ENCODE peak calls at places on chromosomes 13 and 19, in eight cellular contexts. M is vagina, D is GM12878, W is HCT116, A is suprapubic skin, E is GM12891, V is spleen, F is HL-60. Q is an unnamed sample.

GRCh38 chr13:106858910-106859309 is 291.0 kb upstream of the ARGLU1 start:
- DNase-seq in M (no peak), D (no peak), W (no peak), A (no peak), E (no peak), V (no peak), F (no peak), Q (no peak)

GRCh38 chr13:37923236-37923635 is 53.7 kb upstream of the TRPC4 start:
- DNase-seq in M (no peak), D (no peak), W (no peak), A (no peak), E (no peak), V (no peak), F (no peak), Q (no peak)

GRCh38 chr19:355134-355533 is 10.5 kb upstream of the MIER2 start:
- DNase-seq in M (no peak), D (no peak), W (no peak), A (no peak), E (no peak), V (no peak), F (no peak), Q (no peak)

GRCh38 chr13:34462843-34463242 is 479.2 kb upstream of the NBEA start:
- DNase-seq in M (no peak), D (no peak), W (peak; percentile 51), A (no peak), E (no peak), V (no peak), F (no peak), Q (no peak)

GRCh38 chr13:63614874-63615612 is 2199.4 kb upstream of the PCDH20 start:
- DNase-seq in M (no peak), D (no peak), W (no peak), A (no peak), E (no peak), V (no peak), F (no peak), Q (no peak)

GRCh38 chr13:21934309-21934708 is 263.4 kb downstream of the FGF9 start:
- DNase-seq in M (no peak), D (no peak), W (no peak), A (no peak), E (no peak), V (no peak), F (no peak), Q (no peak)

GRCh38 chr19:5672708-5673459 is 7.4 kb downstream of the MICOS13 start:
- DNase-seq in M (no peak), D (no peak), W (no peak), A (no peak), E (no peak), V (no peak), F (no peak), Q (no peak)

GRCh38 chr19:7554990-7555864 is 19.7 kb downstream of the PNPLA6 start:
- DNase-seq in M (no peak), D (no peak), W (no peak), A (no peak), E (peak; percentile 61), V (no peak), F (no peak), Q (no peak)

GRCh38 chr13:84684804-84685203 is 802.5 kb upstream of the SLITRK1 start:
- DNase-seq in M (no peak), D (no peak), W (no peak), A (no peak), E (no peak), V (no peak), F (no peak), Q (no peak)

GRCh38 chr13:113046883-113047244 is 58.7 kb upstream of the F7 start:
- DNase-seq in M (no peak), D (no peak), W (no peak), A (no peak), E (no peak), V (peak; percentile 39), F (no peak), Q (no peak)

GRCh38 chr13:22422712-22423111 is 751.8 kb downstream of the FGF9 start:
- DNase-seq in M (no peak), D (no peak), W (no peak), A (no peak), E (no peak), V (no peak), F (no peak), Q (no peak)

GRCh38 chr13:41401371-41401770 is 56.0 kb upstream of the RGCC start:
- DNase-seq in M (no peak), D (no peak), W (no peak), A (no peak), E (no peak), V (no peak), F (no peak), Q (no peak)

GRCh38 chr13:19632915-19633339 is 532 bp upstream of the MPHOSPH8 start:
- DNase-seq in M (no peak), D (no peak), W (no peak), A (no peak), E (no peak), V (no peak), F (no peak), Q (no peak)

GRCh38 chr13:19634129-19634740 is 776 bp downstream of the MPHOSPH8 start:
- DNase-seq in M (no peak), D (no peak), W (no peak), A (no peak), E (no peak), V (no peak), F (no peak), Q (peak; percentile 18)

DNA sequence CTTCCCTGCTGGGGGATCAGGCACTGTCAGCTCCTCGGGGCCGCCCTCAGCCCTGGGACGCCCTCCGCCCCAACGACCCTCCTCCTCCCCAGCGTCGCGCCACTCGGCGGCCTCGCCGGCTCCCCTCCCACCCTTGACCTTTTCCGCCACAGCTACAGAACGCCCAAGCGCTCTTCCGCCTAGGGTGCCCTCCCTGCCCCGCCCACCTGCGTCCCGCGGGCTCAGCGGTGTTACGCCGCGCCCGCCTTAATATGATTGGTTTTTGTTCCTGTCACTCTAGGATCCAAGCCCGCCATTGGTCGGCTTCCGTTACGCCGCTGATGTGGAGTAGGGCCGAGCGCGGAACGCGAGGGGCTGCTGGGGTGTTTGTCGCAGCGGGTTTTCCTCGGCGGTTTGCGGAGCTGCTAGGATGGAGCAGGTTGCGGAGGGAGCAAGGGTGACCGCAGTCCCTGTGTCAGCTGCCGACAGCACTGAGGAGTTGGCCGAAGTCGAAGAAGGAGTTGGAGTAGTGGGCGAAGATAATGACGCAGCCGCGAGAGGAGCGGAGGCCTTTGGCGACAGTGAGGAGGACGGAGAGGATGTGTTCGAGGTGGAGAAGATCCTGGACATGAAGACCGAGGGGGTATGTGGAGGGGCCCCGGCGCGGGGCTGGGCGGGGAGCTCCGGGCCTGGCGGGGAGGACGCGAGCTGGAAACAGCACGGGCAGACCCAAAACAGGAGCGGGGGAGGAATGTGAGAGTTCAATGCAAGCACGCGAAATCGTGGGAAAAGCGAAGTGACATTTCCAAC is at the start of gene MPHOSPH8:
- DNase-seq in M (peak; percentile 97), D (peak; percentile 84), W (peak; percentile 92), A (peak; percentile 97), E (peak; percentile 91), V (peak; percentile 97), F (peak; percentile 95), Q (peak; percentile 88)
- TF ChIP-seq POLR2AphosphoS5 in M (peak; percentile 99), D (peak; percentile 74), W (no peak), A (no peak), E (no peak), V (peak; percentile 95), F (peak; percentile 74), Q (peak; percentile 74)

GRCh38 chr19:10550336-10550735 is 6.6 kb downstream of the ATG4D start:
- DNase-seq in M (no peak), D (no peak), W (no peak), A (no peak), E (no peak), V (no peak), F (no peak), Q (no peak)

GRCh38 chr19:10553943-10554381 is 10.3 kb downstream of the ATG4D start:
- DNase-seq in M (no peak), D (peak; percentile 55), W (no peak), A (no peak), E (peak; percentile 79), V (peak; percentile 92), F (peak; percentile 80), Q (no peak)

GRCh38 chr19:10551698-10552301 is 8.1 kb downstream of the ATG4D start:
- DNase-seq in M (no peak), D (no peak), W (peak; percentile 33), A (no peak), E (no peak), V (no peak), F (peak; percentile 81), Q (no peak)

GRCh38 chr19:10553087-10553667 is 9.5 kb downstream of the ATG4D start:
- DNase-seq in M (no peak), D (no peak), W (no peak), A (no peak), E (no peak), V (peak; percentile 79), F (no peak), Q (no peak)

DNA sequence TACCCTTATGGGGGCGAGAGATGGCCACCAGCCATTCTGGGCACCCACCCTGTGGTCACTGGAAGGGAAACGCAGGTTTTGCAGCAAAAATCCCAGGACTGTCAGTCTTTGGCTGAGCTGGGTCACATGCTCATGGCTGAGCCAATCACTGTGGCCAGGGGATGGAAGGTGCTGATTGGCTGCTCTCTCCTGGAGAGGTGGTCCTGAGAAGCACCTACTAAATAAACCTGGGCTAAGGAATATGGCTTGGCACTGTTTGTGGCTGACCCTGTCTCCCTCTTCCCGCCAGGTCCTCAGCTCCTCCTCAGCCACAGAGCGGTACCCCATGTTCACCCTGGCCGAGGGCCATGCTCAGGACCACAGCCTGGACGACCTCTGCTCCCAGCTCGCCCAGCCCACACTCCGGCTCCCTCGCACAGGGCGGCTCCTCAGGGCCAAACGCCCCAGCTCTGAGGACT is 8.9 kb downstream of the ATG4D start:
- DNase-seq in M (no peak), D (no peak), W (no peak), A (no peak), E (no peak), V (no peak), F (no peak), Q (no peak)
- TF ChIP-seq POLR2AphosphoS5 in M (no peak), D (peak; percentile 31), W (peak; percentile 13), A (no peak), E (peak; percentile 73), V (peak; percentile 12), F (no peak), Q (no peak)

GRCh38 chr19:3207466-3208242 is 16.8 kb upstream of the CELF5 start:
- DNase-seq in M (no peak), D (no peak), W (no peak), A (no peak), E (no peak), V (no peak), F (no peak), Q (no peak)
- TF ChIP-seq POLR2AphosphoS5 in M (no peak), D (no peak), W (no peak), A (no peak), E (no peak), V (no peak), F (no peak), Q (no peak)

DNA sequence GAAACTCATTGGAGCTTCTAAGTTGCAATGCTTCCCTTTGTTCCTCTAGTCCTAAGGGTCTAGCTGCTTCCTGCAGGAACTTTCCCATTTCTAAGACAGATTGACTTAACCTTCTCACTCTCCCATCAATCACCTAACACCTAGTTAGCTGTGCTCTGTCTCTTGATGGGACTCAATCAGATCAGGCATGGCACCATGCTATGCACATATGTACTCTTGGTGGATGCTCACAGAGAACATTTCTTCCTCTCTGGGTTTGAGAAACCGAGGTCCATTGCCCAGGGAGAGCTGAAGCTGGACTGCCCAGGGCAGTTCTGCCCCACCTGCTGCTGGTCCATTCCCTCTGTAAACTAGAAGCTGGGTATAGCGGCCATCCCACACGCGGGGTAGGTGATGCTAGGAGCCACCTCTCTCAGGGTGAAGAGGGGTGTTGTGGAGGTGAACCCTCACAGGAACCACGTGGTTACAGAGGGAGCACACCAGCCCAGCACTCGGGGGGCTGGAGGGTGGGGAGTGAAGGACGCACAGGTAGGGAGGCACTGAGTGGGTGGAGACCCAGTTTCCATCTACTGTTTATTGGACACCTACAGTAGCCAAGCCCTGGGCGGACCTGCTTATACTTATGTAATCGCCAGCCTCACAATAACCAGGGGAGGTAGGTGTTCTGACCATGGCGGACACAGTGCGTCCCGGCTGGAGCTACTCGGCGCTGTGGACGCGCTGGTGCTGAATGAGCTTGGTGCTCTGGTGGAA is 3.1 kb upstream of the UBE2M start:
- DNase-seq in M (no peak), D (no peak), W (no peak), A (no peak), E (no peak), V (peak; percentile 78), F (no peak), Q (no peak)
- TF ChIP-seq POLR2AphosphoS5 in M (no peak), D (no peak), W (no peak), A (no peak), E (no peak), V (no peak), F (no peak), Q (peak; percentile 12)

Q was measured in HepG2.